ENCODE peak calls at places on chromosomes 4 and X, in ten cellular contexts. F, P, M, Q, S, G, E, I, X and R are unnamed samples. For H3K36me3 and H3K27me3, the result is how much of the 10 kb centered on the place peaks cover.

GRCh38 chr4:37970702-37971101 is 10.5 kb downstream of the PTTG2 start:
- DNase-seq in G (peak), I (peak), X (peak), P (peak), Q (peak), E (peak), F (no peak), S (no peak), M (peak), R (peak)

GRCh38 chrX:133796282-133796681 is 189.1 kb downstream of the GPC3 start:
- DNase-seq in I (no peak), S (no peak), M (no peak), F (no peak), X (no peak), G (no peak), P (no peak), Q (no peak), E (no peak), R (no peak)

GRCh38 chr4:150078041-150078995 is at the start of gene DCLK2:
- DNase-seq in M (peak), S (peak), Q (no peak), P (peak), I (peak), E (peak), G (peak), F (peak), X (no peak), R (peak)

GRCh38 chr4:127188847-127189246 is 443.9 kb upstream of the INTU start:
- DNase-seq in Q (no peak), P (peak), G (peak), X (no peak), E (no peak), M (no peak), F (no peak), I (no peak), S (no peak), R (no peak)

GRCh38 chr4:108193891-108194672 is 25.4 kb upstream of the LEF1 start:
- DNase-seq in S (no peak), E (no peak), G (no peak), M (peak), I (no peak), Q (no peak), X (no peak), P (peak), F (no peak), R (no peak)

GRCh38 chr4:36000941-36001557 is 243.3 kb downstream of the ARAP2 start:
- DNase-seq in I (peak), F (no peak), S (no peak), E (no peak), X (no peak), P (no peak), M (no peak), Q (no peak), G (no peak), R (no peak)

GRCh38 chrX:49282647-49283011 is 13.0 kb downstream of the PPP1R3F start:
- DNase-seq in X (no peak), E (no peak), M (no peak), F (no peak), I (no peak), S (no peak), G (peak), Q (peak), P (peak), R (no peak)

GRCh38 chrX:150258463-150259430 is 104.4 kb upstream of the MAMLD1 start:
- DNase-seq in I (no peak), X (no peak), M (peak), F (no peak), Q (no peak), P (peak), E (no peak), S (no peak), G (peak), R (no peak)

GRCh38 chr4:150579591-150580234 is 2.2 kb upstream of the MAB21L2 start:
- DNase-seq in M (no peak), X (no peak), S (peak), G (peak), P (peak), F (no peak), Q (no peak), E (no peak), I (no peak), R (no peak)

GRCh38 chr4:48194986-48195773 is 61.1 kb upstream of the TXK start:
- DNase-seq in S (no peak), I (peak), E (no peak), P (no peak), G (peak), X (no peak), Q (no peak), M (no peak), F (no peak), R (no peak)

GRCh38 chrX:121569609-121570008 is 522.2 kb downstream of the GLUD2 start:
- DNase-seq in M (no peak), G (no peak), X (no peak), F (no peak), P (no peak), S (no peak), Q (no peak), E (no peak), I (no peak), R (no peak)

GRCh38 chr4:20074450-20074849 is 177.3 kb upstream of the SLIT2 start:
- DNase-seq in E (no peak), Q (no peak), M (peak), S (no peak), I (no peak), X (no peak), P (no peak), F (no peak), G (no peak), R (no peak)

GRCh38 chrX:9368262-9368661 is 96.6 kb upstream of the TBL1X start:
- DNase-seq in S (no peak), X (no peak), Q (no peak), P (no peak), F (no peak), E (no peak), M (no peak), I (no peak), G (no peak), R (no peak)

GRCh38 chr4:123233409-123233808 is 163.2 kb upstream of the SPRY1 start:
- DNase-seq in X (no peak), I (no peak), G (peak), S (no peak), F (no peak), Q (no peak), E (no peak), M (no peak), P (no peak), R (no peak)

GRCh38 chrX:153735274-153735673 is 10.6 kb downstream of the ABCD1 start:
- DNase-seq in F (no peak), P (no peak), I (no peak), G (no peak), M (no peak), Q (peak), X (no peak), E (no peak), S (no peak), R (no peak)

GRCh38 chrX:15441464-15441863 is 51.7 kb downstream of the PIR start:
- DNase-seq in M (no peak), P (no peak), X (no peak), G (no peak), I (no peak), F (no peak), Q (no peak), E (no peak), S (no peak), R (no peak)

GRCh38 chr4:27048350-27049100 is 187.9 kb downstream of the STIM2 start:
- DNase-seq in M (peak), S (no peak), I (peak), G (peak), E (no peak), X (no peak), P (no peak), F (no peak), Q (peak), R (no peak)

GRCh38 chrX:30215357-30215843 is at the start of gene MAGEB2:
- DNase-seq in Q (no peak), M (no peak), S (peak), P (no peak), G (no peak), I (no peak), X (no peak), F (no peak), E (no peak), R (no peak)

GRCh38 chr4:24800273-24800880 is 5.0 kb downstream of the SOD3 start:
- DNase-seq in G (peak), E (no peak), F (no peak), Q (no peak), S (peak), P (peak), I (no peak), X (no peak), M (no peak), R (no peak)
- H3K4me3 ChIP-seq in G (peak), E (no peak), F (peak), Q (no peak), S (peak), P (peak), I (no peak), X (no peak), M (no peak), R (no peak)

DNA sequence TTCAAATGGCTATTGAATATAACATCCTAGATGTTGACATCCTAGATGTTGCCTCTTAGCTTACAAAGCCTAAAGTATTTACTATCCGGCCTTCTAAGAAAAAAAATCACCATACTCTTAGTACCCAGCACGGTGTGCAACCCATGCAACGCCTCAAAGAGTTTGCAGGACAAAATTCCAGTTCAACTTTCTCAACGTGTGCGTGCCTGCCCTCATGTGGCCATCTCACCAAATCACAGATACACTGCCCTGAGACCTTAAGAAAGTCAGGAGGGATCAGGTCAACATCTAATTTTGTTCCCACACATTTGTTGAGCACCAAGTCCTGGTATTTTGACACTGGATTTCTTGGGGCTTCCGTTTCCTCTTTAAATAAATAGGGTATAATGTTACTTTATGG is 68.3 kb downstream of the CRMP1 start:
- DNase-seq in I (peak), Q (peak), P (peak), S (no peak), G (peak), X (no peak), E (no peak), F (no peak), M (peak), R (no peak)
- H3K36me3 ChIP-seq in I (under half), Q (under half), P (half or more), S (under half), G (under half), X (under half), E (under half), F (under half), M (under half), R (under half)

GRCh38 chr4:185031611-185032010 is 13.3 kb downstream of the HELT start:
- DNase-seq in M (no peak), E (no peak), X (no peak), G (no peak), F (no peak), I (no peak), P (no peak), S (no peak), Q (no peak), R (no peak)
- H3K27me3 ChIP-seq in M (under half), E (under half), X (under half), G (under half), F (under half), I (under half), P (half or more), S (under half), Q (under half), R (under half)

GRCh38 chr4:10535900-10536299 is 78.7 kb upstream of the ZNF518B start:
- DNase-seq in S (no peak), E (no peak), P (no peak), M (no peak), G (no peak), I (no peak), Q (no peak), F (no peak), X (no peak), R (no peak)

GRCh38 chr4:10529256-10529890 is 72.1 kb upstream of the ZNF518B start:
- DNase-seq in I (peak), G (no peak), X (no peak), S (no peak), F (no peak), M (no peak), E (no peak), Q (no peak), P (no peak), R (no peak)

GRCh38 chr4:10534820-10535219 is 77.6 kb upstream of the ZNF518B start:
- DNase-seq in F (no peak), E (no peak), I (no peak), M (no peak), G (no peak), Q (no peak), S (no peak), P (no peak), X (no peak), R (peak)

GRCh38 chr4:10529891-10530786 is 72.9 kb upstream of the ZNF518B start:
- DNase-seq in F (no peak), Q (no peak), M (no peak), G (peak), X (no peak), E (no peak), S (no peak), P (no peak), I (peak), R (peak)

DNA sequence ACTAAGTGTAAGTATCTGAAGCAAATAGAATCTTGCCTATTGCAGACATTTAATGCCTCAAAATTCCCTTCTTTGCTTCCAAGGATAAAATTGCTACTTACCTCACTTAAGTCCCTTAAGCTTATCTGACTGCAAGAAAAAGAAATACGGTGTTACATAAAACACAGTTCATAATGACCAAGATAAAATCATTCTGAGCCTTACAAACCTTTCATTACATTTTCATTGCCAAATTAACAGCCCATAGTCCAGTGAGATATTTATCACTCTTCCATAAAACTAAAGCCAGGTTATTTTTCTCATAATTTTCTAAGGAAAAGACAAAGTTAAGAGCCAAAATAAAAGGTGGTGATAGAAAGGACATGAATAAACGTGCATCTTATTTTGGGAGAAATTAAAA is 74.9 kb upstream of the ZNF518B start:
- DNase-seq in Q (no peak), E (no peak), X (no peak), P (no peak), S (no peak), M (no peak), I (no peak), G (no peak), F (no peak), R (no peak)
- H3K4me3 ChIP-seq in Q (no peak), E (no peak), X (no peak), P (no peak), S (no peak), M (no peak), I (no peak), G (no peak), F (no peak), R (no peak)

DNA sequence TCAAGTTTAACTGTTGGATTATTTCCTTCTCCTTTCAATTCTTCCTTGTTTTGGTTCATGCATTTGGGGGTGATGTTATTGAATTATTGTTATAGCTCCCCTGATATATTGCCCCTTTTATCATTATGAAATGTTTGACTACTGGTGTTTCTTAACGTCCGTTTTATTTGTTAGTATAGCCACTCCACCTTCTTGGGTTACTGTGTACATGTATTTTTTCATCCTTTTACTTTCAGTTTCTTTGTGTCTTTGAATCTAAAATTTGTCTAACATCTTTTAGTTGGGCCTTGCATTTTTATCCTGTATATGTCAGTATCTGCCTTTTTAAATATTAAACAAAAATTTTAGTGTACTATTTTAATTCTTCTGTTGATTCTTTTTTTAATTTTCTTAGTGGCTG is 88.7 kb downstream of the TNIP2 start:
- DNase-seq in G (peak), P (no peak), E (no peak), X (no peak), M (no peak), I (no peak), F (no peak), Q (peak), S (no peak), R (no peak)
- H3K36me3 ChIP-seq in G (under half), P (half or more), E (under half), X (under half), M (under half), I (under half), F (under half), Q (half or more), S (under half), R (under half)

GRCh38 chr4:783133-783541 is 42.8 kb downstream of the CPLX1 start:
- DNase-seq in F (peak), S (no peak), G (no peak), P (peak), Q (no peak), M (no peak), X (no peak), E (no peak), I (no peak), R (no peak)
- H3K27me3 ChIP-seq in F (under half), S (under half), G (under half), P (half or more), Q (under half), M (under half), X (under half), E (under half), I (under half), R (under half)

GRCh38 chr4:128525387-128525786 is 237.8 kb upstream of the PGRMC2 start:
- DNase-seq in X (no peak), G (no peak), S (no peak), P (no peak), M (peak), F (no peak), E (no peak), Q (no peak), I (peak), R (no peak)

GRCh38 chr4:128527356-128527755 is 239.7 kb upstream of the PGRMC2 start:
- DNase-seq in F (no peak), E (no peak), I (no peak), M (no peak), X (no peak), Q (no peak), G (no peak), S (no peak), P (no peak), R (no peak)

GRCh38 chr4:128528177-128528576 is 240.6 kb upstream of the PGRMC2 start:
- DNase-seq in X (no peak), P (no peak), G (no peak), F (no peak), E (no peak), M (peak), Q (no peak), I (no peak), S (no peak), R (no peak)

GRCh38 chr4:128524311-128524710 is 236.7 kb upstream of the PGRMC2 start:
- DNase-seq in G (peak), M (peak), F (no peak), X (no peak), P (no peak), Q (no peak), E (no peak), S (no peak), I (peak), R (peak)

GRCh38 chr4:128525939-128526630 is 238.5 kb upstream of the PGRMC2 start:
- DNase-seq in F (no peak), I (peak), E (no peak), Q (no peak), S (no peak), M (peak), G (peak), X (no peak), P (no peak), R (peak)
- H3K4me3 ChIP-seq in F (no peak), I (no peak), E (no peak), Q (no peak), S (no peak), M (no peak), G (no peak), X (no peak), P (no peak), R (no peak)

GRCh38 chr4:1726146-1726934 is 5.0 kb downstream of the TACC3 start:
- DNase-seq in P (peak), S (peak), M (peak), X (peak), I (peak), F (peak), Q (peak), G (peak), E (peak), R (peak)

GRCh38 chr4:1727117-1728031 is 6.1 kb downstream of the TACC3 start:
- DNase-seq in X (no peak), S (no peak), G (peak), M (peak), E (peak), I (peak), Q (no peak), P (no peak), F (peak), R (no peak)

GRCh38 chr4:1728061-1728980 is 7.0 kb downstream of the TACC3 start:
- DNase-seq in E (no peak), X (no peak), F (no peak), Q (no peak), M (no peak), G (no peak), S (peak), P (no peak), I (no peak), R (no peak)

GRCh38 chr4:1723131-1723801 is 1.9 kb downstream of the TACC3 start:
- DNase-seq in M (no peak), E (no peak), Q (peak), S (no peak), P (no peak), F (no peak), I (no peak), G (no peak), X (peak), R (no peak)

DNA sequence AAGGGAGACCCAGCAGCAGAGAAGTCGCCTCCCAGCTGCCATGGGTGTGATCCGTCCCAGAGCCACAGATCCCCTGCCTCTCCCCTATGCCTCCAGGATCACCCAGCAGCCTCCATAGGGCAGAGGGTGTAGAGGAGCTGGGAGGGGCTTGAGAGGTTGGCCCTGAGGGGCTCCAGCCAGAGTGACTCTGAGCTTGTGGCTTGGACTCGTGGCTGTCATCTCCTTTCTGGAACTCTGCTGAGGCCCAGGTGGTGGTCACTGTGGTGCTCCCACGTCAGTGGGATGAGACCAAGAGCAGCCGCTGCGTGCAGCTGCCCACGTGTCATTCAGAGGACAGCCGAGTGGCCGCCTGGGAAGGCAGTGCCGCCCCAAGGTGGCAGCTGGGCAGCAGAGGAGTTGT is 4.2 kb downstream of the TACC3 start:
- DNase-seq in I (no peak), G (no peak), Q (no peak), F (no peak), E (no peak), M (no peak), X (no peak), P (no peak), S (peak), R (no peak)
- H3K36me3 ChIP-seq in I (under half), G (under half), Q (under half), F (under half), E (under half), M (half or more), X (under half), P (half or more), S (under half), R (under half)

GRCh38 chrX:74519870-74520269 is 94.6 kb downstream of the RLIM start:
- DNase-seq in P (no peak), X (no peak), S (no peak), G (no peak), I (no peak), F (peak), Q (no peak), M (no peak), E (no peak), R (no peak)
- H3K27me3 ChIP-seq in P (under half), X (under half), S (under half), G (under half), I (under half), F (under half), Q (under half), M (under half), E (under half), R (under half)